ENCODE peak calls at places on chromosomes 5 and 9, in five cellular contexts. P is vagina, K is A549, B is H1, D is IMR-90. F is an unnamed sample.

GRCh38 chr9:109730228-109730627 is 49.8 kb upstream of the PALM2AKAP2 start:
- DNase-seq in P (no peak), K (no peak), B (no peak), D (no peak), F (no peak)

GRCh38 chr9:27625751-27626628 is 52.7 kb upstream of the C9orf72 start:
- DNase-seq in P (no peak), K (no peak), B (no peak), D (no peak), F (no peak)

GRCh38 chr9:8095531-8096223 is 296.1 kb upstream of the DMAC1 start:
- DNase-seq in P (no peak), K (no peak), B (no peak), D (no peak), F (no peak)

GRCh38 chr5:1633605-1634336 is 110.0 kb upstream of the LPCAT1 start:
- DNase-seq in P (no peak), K (peak; percentile 82), B (peak; percentile 88), D (peak; percentile 36), F (peak; percentile 66)

GRCh38 chr9:91572044-91572443 is 148.4 kb upstream of the NFIL3 start:
- DNase-seq in P (no peak), K (no peak), B (no peak), D (peak; percentile 34), F (no peak)

GRCh38 chr9:35733109-35733541 is 659 bp downstream of the CREB3 start:
- DNase-seq in P (no peak), K (peak; percentile 78), B (peak; percentile 65), D (peak; percentile 75), F (no peak)

GRCh38 chr9:102769307-102769706 is 225.8 kb upstream of the CYLC2 start:
- DNase-seq in P (no peak), K (no peak), B (no peak), D (no peak), F (no peak)

GRCh38 chr5:39547548-39548154 is 122.9 kb upstream of the DAB2 start:
- DNase-seq in P (no peak), K (peak; percentile 56), B (no peak), D (peak; percentile 68), F (peak; percentile 45)

GRCh38 chr9:108811944-108812343 is 43.8 kb downstream of the ACTL7B start:
- DNase-seq in P (no peak), K (no peak), B (no peak), D (no peak), F (no peak)

GRCh38 chr5:68251804-68252648 is 36.5 kb downstream of the PIK3R1 start:
- DNase-seq in P (peak; percentile 97), K (no peak), B (no peak), D (peak; percentile 50), F (peak; percentile 80)

GRCh38 chr5:75020016-75020656 is 32.2 kb downstream of the GCNT4 start:
- DNase-seq in P (no peak), K (no peak), B (no peak), D (no peak), F (no peak)

GRCh38 chr5:103340717-103341397 is 82.3 kb downstream of the MACIR start:
- DNase-seq in P (no peak), K (no peak), B (no peak), D (peak; percentile 11), F (no peak)

GRCh38 chr9:70061776-70062175 is 18.1 kb downstream of the MAMDC2 start:
- DNase-seq in P (peak; percentile 40), K (no peak), B (no peak), D (peak; percentile 44), F (no peak)

GRCh38 chr5:59042201-59042600 is 459.3 kb downstream of the RAB3C start:
- DNase-seq in P (no peak), K (peak; percentile 75), B (no peak), D (peak; percentile 63), F (no peak)

GRCh38 chr9:87701931-87702421 is 23.9 kb upstream of the CTSL start:
- DNase-seq in P (no peak), K (no peak), B (no peak), D (no peak), F (no peak)

GRCh38 chr9:14313378-14313940 is 482 bp downstream of the NFIB start:
- DNase-seq in P (no peak), K (peak; percentile 63), B (peak; percentile 66), D (peak; percentile 31), F (no peak)

GRCh38 chr9:113882181-113882580 is 6.1 kb downstream of the ZNF618 start:
- DNase-seq in P (no peak), K (no peak), B (no peak), D (no peak), F (no peak)

GRCh38 chr5:2201011-2201410 is 318.3 kb upstream of the IRX4 start:
- DNase-seq in P (peak; percentile 16), K (no peak), B (no peak), D (no peak), F (peak; percentile 82)

GRCh38 chr5:61332891-61333350 is 863 bp downstream of the ZSWIM6 start:
- DNase-seq in P (no peak), K (peak; percentile 62), B (peak; percentile 56), D (peak; percentile 66), F (no peak)

GRCh38 chr9:20479419-20480155 is 142.7 kb downstream of the MLLT3 start:
- DNase-seq in P (no peak), K (no peak), B (no peak), D (peak; percentile 26), F (no peak)

GRCh38 chr5:174535691-174536090 is 188.7 kb upstream of the MSX2 start:
- DNase-seq in P (no peak), K (peak; percentile 56), B (no peak), D (peak; percentile 45), F (no peak)

GRCh38 chr9:14320272-14321245 is 6.6 kb upstream of the NFIB start:
- DNase-seq in P (no peak), K (peak; percentile 66), B (no peak), D (peak; percentile 95), F (no peak)

GRCh38 chr9:36194326-36195000 is 3.7 kb downstream of the CLTA start:
- DNase-seq in P (no peak), K (no peak), B (no peak), D (peak; percentile 25), F (no peak)

GRCh38 chr9:69149321-69149807 is 24.7 kb upstream of the TJP2 start:
- DNase-seq in P (no peak), K (no peak), B (peak; percentile 35), D (peak; percentile 87), F (peak; percentile 4)

GRCh38 chr9:132945186-132946130 is 1.0 kb upstream of the TSC1 start:
- DNase-seq in P (peak; percentile 90), K (no peak), B (no peak), D (no peak), F (no peak)

GRCh38 chr5:9062873-9063272 is 483.0 kb downstream of the SEMA5A start:
- DNase-seq in P (no peak), K (no peak), B (no peak), D (no peak), F (no peak)

DNA sequence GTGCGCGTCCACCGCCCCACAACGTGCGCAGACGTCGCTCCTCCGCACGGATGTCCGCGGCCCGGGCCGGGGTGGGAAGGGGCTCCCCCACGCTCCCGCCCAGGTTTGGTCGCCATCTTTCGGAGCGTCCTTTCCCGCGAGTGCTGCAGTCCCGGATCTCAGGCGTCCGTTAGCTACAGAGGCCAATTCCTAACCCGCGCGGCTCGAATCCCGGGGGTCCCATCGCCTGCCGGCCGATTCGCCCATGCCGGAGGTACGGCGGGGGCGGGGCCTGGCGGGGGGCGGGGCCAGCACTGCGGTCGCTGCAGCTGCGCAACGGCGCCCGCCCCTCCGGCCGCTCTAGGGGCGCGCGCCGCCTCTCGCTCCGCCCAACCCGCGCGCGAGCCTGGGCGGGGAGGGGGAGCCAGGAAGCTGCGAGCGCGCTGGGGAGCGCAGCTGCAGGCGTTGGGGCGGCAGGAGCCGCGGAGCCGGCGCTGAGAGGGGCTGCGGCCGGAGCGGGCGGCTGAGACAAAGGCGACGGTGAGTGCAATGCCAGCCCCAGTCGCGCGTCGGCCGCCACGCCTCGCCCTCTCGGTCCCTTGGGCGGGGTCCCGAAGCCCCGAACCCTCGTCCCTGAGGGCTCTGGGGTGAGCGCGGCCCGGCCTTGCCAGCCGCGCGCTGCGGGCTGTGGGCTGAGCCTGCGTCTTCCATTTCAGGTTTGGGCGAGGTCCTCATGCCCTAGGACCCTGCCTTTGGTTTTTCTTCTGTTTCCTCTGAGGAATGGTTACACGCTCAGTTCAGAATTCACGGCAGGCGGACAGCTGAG is at the start of gene CDC42SE2:
- DNase-seq in P (no peak), K (peak; percentile 81), B (peak; percentile 87), D (peak; percentile 80), F (peak; percentile 95)
- TF ChIP-seq POLR2A in P (peak; percentile 51), K (peak; percentile 88), B (peak; percentile 81), D (peak; percentile 83), F (peak; percentile 66)

GRCh38 chr5:139652788-139653241 is 4.7 kb downstream of the CXXC5 start:
- DNase-seq in P (no peak), K (no peak), B (no peak), D (no peak), F (no peak)
- H3K4me3 ChIP-seq in P (no peak overlapping the region), K (no peak overlapping the region), B (no peak overlapping the region), D (no peak overlapping the region), F (no peak overlapping the region)

DNA sequence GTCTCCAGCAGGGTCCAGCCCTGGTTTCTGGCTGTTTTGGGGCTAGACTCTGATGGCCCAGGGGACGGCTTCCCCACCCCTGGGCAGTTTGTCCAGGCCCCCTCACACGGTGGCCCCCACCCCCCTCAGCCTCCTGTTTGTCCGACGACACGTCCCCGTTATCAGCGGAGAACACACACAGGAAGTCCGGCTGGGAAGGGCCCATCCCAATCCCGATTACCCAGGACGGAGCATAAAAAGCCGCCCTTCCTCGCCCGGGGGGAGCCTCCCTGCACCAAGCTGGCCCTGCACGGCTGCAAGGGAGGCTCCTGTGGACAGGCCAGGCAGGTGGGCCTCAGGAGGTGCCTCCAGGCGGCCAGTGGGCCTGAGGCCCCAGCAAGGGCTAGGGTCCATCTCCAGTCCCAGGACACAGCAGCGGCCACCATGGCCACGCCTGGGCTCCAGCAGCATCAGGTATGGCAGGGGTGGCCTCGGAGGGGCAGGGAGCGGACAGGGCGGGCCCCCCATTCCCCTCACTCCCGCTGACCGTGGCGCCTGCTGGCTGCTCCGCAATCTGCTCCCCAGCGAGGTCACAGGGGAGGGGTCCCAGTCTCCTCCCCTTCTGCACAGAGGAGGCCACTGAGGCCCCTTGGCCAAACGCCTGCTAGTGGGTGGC is at the start of gene EGFL7:
- DNase-seq in P (no peak), K (no peak), B (peak; percentile 45), D (no peak), F (no peak)
- TF ChIP-seq POLR2A in P (no peak), K (no peak), B (no peak), D (no peak), F (no peak)

GRCh38 chr5:76403963-76404693 is 1.0 kb downstream of the IQGAP2 start:
- DNase-seq in P (no peak), K (peak; percentile 25), B (peak; percentile 55), D (no peak), F (peak; percentile 24)

GRCh38 chr5:76402880-76403712 is at the start of gene IQGAP2:
- DNase-seq in P (no peak), K (peak; percentile 74), B (peak; percentile 88), D (peak; percentile 34), F (peak; percentile 58)

GRCh38 chr5:76403713-76403962 is 553 bp downstream of the IQGAP2 start:
- DNase-seq in P (no peak), K (peak; percentile 38), B (peak; percentile 87), D (no peak), F (no peak)

GRCh38 chr5:76402251-76402879 is 720 bp upstream of the IQGAP2 start:
- DNase-seq in P (no peak), K (peak; percentile 21), B (no peak), D (no peak), F (peak; percentile 30)

DNA sequence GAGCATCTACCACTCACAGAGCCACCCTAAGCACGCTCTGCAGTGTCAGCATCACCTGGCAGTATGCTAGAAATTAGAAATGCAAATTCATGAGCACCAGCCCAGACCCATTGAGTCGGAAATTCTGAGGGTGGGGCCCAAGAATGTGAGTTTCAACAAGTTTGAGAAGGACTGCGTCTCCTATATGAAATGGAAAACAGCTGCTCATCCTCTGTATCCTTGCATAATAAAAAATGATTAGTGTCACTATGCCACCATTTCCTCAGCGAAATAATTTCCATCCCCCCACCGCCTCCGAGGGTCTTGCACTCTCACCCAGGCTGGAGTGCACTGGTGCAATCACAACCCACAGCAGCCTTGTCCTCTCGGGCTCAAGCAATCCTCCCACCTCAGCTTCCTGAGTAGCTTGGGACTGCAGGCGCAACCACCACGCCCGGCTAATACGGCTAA is 1.3 kb upstream of the IQGAP2 start:
- DNase-seq in P (no peak), K (no peak), B (no peak), D (no peak), F (no peak)
- H3K4me3 ChIP-seq in P (peak overlapping the region; percentile 52), K (peak overlapping the region; percentile 70), B (peak overlapping the region; percentile 49), D (no peak overlapping the region), F (no peak overlapping the region)